ENCODE peak calls at places on chromosomes 2 and 18, in ten cellular contexts. F is neural progenitor cell, N is A673, D is transverse colon, I is progenitor cell of endocrine pancreas, Y is heart right ventricle, X is HCT116, K is glutamatergic neuron, J is fibroblast of lung, T is GM20000. Q is an unnamed sample.

GRCh38 chr2:239361311-239361642 is 39.5 kb downstream of the HDAC4 start:
- DNase-seq in K (no peak), I (no peak), D (no peak), J (no peak), N (no peak), T (no peak), F (peak), X (no peak), Y (no peak), Q (no peak)

GRCh38 chr2:64654993-64655666 is 1.4 kb upstream of the SERTAD2 start:
- DNase-seq in F (no peak), I (no peak), Y (no peak), D (no peak), K (no peak), X (no peak), N (peak), J (peak), T (no peak), Q (no peak)

GRCh38 chr2:6864251-6864758 is 1.4 kb downstream of the CMPK2 start:
- DNase-seq in D (no peak), I (no peak), K (no peak), J (no peak), N (no peak), X (no peak), T (no peak), Y (no peak), F (no peak), Q (no peak)

GRCh38 chr2:125491663-125492062 is 1164.3 kb upstream of the GYPC start:
- DNase-seq in N (no peak), T (no peak), Y (no peak), X (no peak), J (no peak), F (no peak), I (no peak), K (no peak), D (no peak), Q (no peak)

GRCh38 chr2:46296840-46297545 is at the start of gene EPAS1:
- DNase-seq in N (peak), K (peak), I (peak), J (peak), D (peak), Y (peak), T (peak), F (peak), X (no peak), Q (peak)

GRCh38 chr2:3490191-3491158 is 28.9 kb downstream of the ADI1 start:
- DNase-seq in X (no peak), Y (no peak), J (no peak), D (no peak), K (no peak), T (no peak), F (no peak), N (no peak), I (no peak), Q (peak)

GRCh38 chr2:17620280-17620679 is 79.8 kb downstream of the VSNL1 start:
- DNase-seq in T (no peak), D (no peak), Y (peak), N (peak), F (no peak), J (peak), I (no peak), K (no peak), X (no peak), Q (no peak)

GRCh38 chr2:2013476-2013875 is 269.2 kb upstream of the PXDN start:
- DNase-seq in J (no peak), K (no peak), Y (no peak), T (no peak), N (no peak), D (no peak), F (no peak), X (no peak), I (no peak), Q (no peak)

GRCh38 chr2:109615637-109616144 is 1.5 kb downstream of the SOWAHC start:
- DNase-seq in K (peak), N (no peak), Y (no peak), F (peak), D (peak), J (no peak), T (no peak), X (no peak), I (no peak), Q (no peak)

GRCh38 chr2:222566229-222566628 is 89.7 kb downstream of the FARSB start:
- DNase-seq in X (no peak), Y (no peak), T (no peak), K (no peak), D (no peak), I (no peak), F (no peak), N (no peak), J (no peak), Q (no peak)

GRCh38 chr2:227821043-227821942 is 7.7 kb downstream of the CCL20 start:
- DNase-seq in Y (no peak), F (no peak), D (peak), T (no peak), X (peak), N (no peak), J (no peak), K (no peak), I (no peak), Q (no peak)

GRCh38 chr2:136060401-136060940 is 57.5 kb downstream of the CXCR4 start:
- DNase-seq in F (no peak), D (no peak), J (peak), Y (no peak), X (no peak), T (no peak), K (no peak), I (no peak), N (no peak), Q (no peak)

GRCh38 chr2:239911630-239912071 is 113.5 kb downstream of the NDUFA10 start:
- DNase-seq in F (no peak), D (no peak), J (no peak), N (no peak), T (no peak), Y (no peak), X (no peak), I (no peak), K (no peak), Q (peak)

GRCh38 chr18:41875094-41875780 is 79.8 kb upstream of the PIK3C3 start:
- DNase-seq in K (no peak), X (no peak), I (no peak), N (peak), Y (no peak), T (no peak), F (no peak), D (no peak), J (peak), Q (no peak)

GRCh38 chr2:24771905-24772586 is 21.1 kb downstream of the PTRHD1 start:
- DNase-seq in X (no peak), F (peak), K (no peak), T (no peak), I (no peak), Y (no peak), J (peak), N (no peak), D (no peak), Q (no peak)

GRCh38 chr2:42675815-42676214 is 88.1 kb downstream of the OXER1 start:
- DNase-seq in Y (no peak), K (no peak), X (no peak), N (no peak), J (no peak), I (no peak), F (no peak), T (no peak), D (no peak), Q (no peak)

GRCh38 chr2:118837621-118838020 is 9.8 kb downstream of the EN1 start:
- DNase-seq in X (no peak), T (peak), J (no peak), Y (no peak), I (no peak), K (no peak), N (no peak), F (no peak), D (no peak), Q (no peak)

GRCh38 chr2:7191927-7192326 is 274.7 kb downstream of the RNF144A start:
- DNase-seq in K (no peak), N (peak), J (peak), T (no peak), F (no peak), D (no peak), I (no peak), X (no peak), Y (no peak), Q (no peak)

GRCh38 chr2:217731805-217732204 is 271.0 kb downstream of the TNS1 start:
- DNase-seq in X (no peak), N (no peak), Y (no peak), F (no peak), K (no peak), T (no peak), J (peak), I (no peak), D (no peak), Q (no peak)

GRCh38 chr2:172177581-172177980 is 74.9 kb upstream of the DLX2 start:
- DNase-seq in K (no peak), F (no peak), N (no peak), X (no peak), I (no peak), J (no peak), D (no peak), Y (no peak), T (no peak), Q (no peak)

GRCh38 chr18:11154369-11154982 is 5.1 kb upstream of the PIEZO2 start:
- DNase-seq in I (no peak), X (peak), J (peak), F (peak), T (peak), D (no peak), N (peak), Y (no peak), K (no peak), Q (no peak)

GRCh38 chr2:222399038-222399783 is 25.1 kb upstream of the SGPP2 start:
- DNase-seq in J (no peak), K (no peak), D (no peak), T (no peak), N (no peak), Y (peak), X (no peak), F (no peak), I (no peak), Q (no peak)

GRCh38 chr2:133286326-133286922 is 281.8 kb downstream of the NCKAP5 start:
- DNase-seq in I (no peak), F (no peak), D (no peak), T (no peak), K (no peak), Y (no peak), N (peak), J (peak), X (no peak), Q (no peak)

GRCh38 chr2:32743480-32744236 is 115.8 kb downstream of the TTC27 start:
- DNase-seq in N (no peak), Y (no peak), X (no peak), I (no peak), J (peak), K (no peak), D (no peak), F (no peak), T (peak), Q (no peak)

GRCh38 chr2:37982147-37982582 is 57.1 kb downstream of the RMDN2 start:
- DNase-seq in N (peak), D (peak), F (peak), T (peak), Y (peak), I (peak), X (peak), J (peak), K (peak), Q (peak)

GRCh38 chr2:84894758-84895520 is 10.5 kb upstream of the TMSB10 start:
- DNase-seq in T (no peak), I (no peak), J (peak), X (no peak), F (no peak), K (no peak), D (no peak), Y (no peak), N (peak), Q (no peak)

GRCh38 chr2:28129955-28130695 is 239.6 kb downstream of the BABAM2 start:
- DNase-seq in D (no peak), X (no peak), K (no peak), Y (no peak), F (no peak), N (no peak), J (peak), I (no peak), T (no peak), Q (no peak)

DNA sequence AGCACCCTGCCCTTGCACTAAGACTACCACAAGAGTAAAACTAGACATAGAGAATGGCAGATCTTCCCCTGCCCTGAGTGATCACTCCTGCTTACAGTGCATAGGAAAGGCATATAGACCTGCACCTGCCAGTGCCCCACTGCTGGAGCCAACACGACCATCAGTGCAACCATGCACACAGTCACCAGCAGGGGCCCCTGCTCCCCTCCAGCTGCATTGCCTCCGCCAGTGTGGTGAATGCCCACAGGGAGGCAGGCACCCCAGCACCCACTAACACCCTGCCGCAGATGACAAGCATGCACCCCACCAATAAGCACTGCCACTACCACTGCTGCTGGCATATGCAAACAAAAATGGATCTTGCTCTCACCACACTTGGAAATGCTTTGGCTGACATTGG is 478.8 kb downstream of the ADCYAP1 start:
- DNase-seq in N (no peak), T (no peak), D (no peak), F (no peak), J (no peak), Y (no peak), I (no peak), K (no peak), X (no peak), Q (no peak)
- TF ChIP-seq CTCF in N (no peak), T (no peak), D (no peak), F (no peak), J (no peak), Y (no peak), I (no peak), K (no peak), X (no peak), Q (no peak)

GRCh38 chr18:62187543-62188378 is 706 bp downstream of the RELCH start:
- DNase-seq in N (peak), D (peak), F (peak), Y (peak), T (peak), K (peak), J (peak), I (peak), X (no peak), Q (no peak)
- TF ChIP-seq CTCF in N (peak), D (no peak), F (peak), Y (no peak), T (no peak), K (no peak), J (no peak), I (peak), X (no peak), Q (peak)

GRCh38 chr18:63518178-63519012 is 23.8 kb upstream of the SERPINB12 start:
- DNase-seq in I (peak), X (peak), N (peak), D (peak), K (peak), J (peak), Y (peak), F (peak), T (peak), Q (no peak)

GRCh38 chr18:63511285-63511684 is 30.9 kb upstream of the SERPINB12 start:
- DNase-seq in N (peak), T (no peak), Y (peak), D (no peak), I (peak), X (peak), F (peak), J (peak), K (peak), Q (no peak)

GRCh38 chr18:63514326-63514725 is 27.8 kb upstream of the SERPINB12 start:
- DNase-seq in J (no peak), N (no peak), T (no peak), I (no peak), F (no peak), X (no peak), D (no peak), K (no peak), Y (no peak), Q (no peak)

GRCh38 chr18:63515799-63516198 is 26.4 kb upstream of the SERPINB12 start:
- DNase-seq in J (no peak), D (no peak), I (no peak), Y (no peak), F (no peak), X (no peak), K (no peak), N (no peak), T (no peak), Q (no peak)

DNA sequence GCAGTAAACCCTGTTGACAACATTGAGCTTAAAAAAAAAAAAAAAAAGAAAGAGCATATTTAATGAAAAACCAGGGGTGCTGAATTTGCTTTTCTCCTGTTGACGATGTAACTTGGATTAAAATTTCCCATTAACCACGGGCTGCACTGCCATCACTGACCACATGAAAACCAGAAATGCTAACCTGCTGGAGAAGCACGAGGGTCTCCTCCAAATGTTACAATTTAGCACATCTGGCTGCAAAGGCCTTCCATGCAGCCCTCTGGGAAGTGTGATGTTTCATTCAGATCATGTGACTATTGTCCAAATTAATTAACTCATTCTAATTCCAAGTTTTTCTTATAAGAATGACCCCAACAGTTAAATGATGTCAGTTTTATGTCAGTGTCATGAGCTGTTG is 26.9 kb upstream of the SERPINB12 start:
- DNase-seq in I (no peak), F (peak), T (no peak), J (no peak), N (no peak), X (no peak), K (no peak), D (no peak), Y (no peak), Q (no peak)
- TF ChIP-seq CTCF in I (peak), F (peak), T (no peak), J (peak), N (peak), X (no peak), K (peak), D (no peak), Y (no peak), Q (peak)

GRCh38 chr18:29882620-29883019 is 1159.9 kb downstream of the DSC3 start:
- DNase-seq in T (no peak), D (no peak), Y (no peak), J (peak), N (no peak), I (no peak), F (no peak), K (no peak), X (no peak), Q (no peak)
- TF ChIP-seq CTCF in T (no peak), D (no peak), Y (no peak), J (no peak), N (no peak), I (no peak), F (no peak), K (no peak), X (no peak), Q (no peak)

DNA sequence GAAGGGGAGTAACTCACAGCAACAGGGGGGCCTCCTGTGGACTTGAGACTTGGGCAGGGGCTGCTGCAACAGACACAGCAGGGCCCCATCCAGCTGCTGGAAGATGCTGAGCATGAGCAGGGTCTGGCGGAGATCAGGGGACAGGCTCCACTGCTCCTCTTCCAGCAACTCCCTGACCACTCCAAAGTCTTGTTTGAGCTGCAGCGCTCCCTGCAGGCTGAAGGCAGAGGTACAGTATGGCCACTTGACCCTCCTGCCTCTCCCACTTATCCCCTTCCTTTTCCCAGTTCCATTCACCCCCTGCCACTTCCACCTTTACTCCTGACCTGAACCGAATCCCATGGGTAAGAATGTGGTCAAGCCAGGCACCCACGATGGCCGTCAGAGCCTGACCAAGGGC is 2.4 kb upstream of the MRPL53 start:
- DNase-seq in K (peak), D (no peak), F (peak), T (no peak), N (no peak), I (no peak), J (no peak), X (no peak), Y (no peak), Q (no peak)
- TF ChIP-seq CTCF in K (peak), D (no peak), F (peak), T (no peak), N (peak), I (peak), J (peak), X (no peak), Y (peak), Q (peak)

GRCh38 chr2:229825476-229825875 is 96.3 kb downstream of the TRIP12 start:
- DNase-seq in Y (no peak), I (no peak), T (no peak), F (no peak), K (no peak), D (no peak), X (no peak), N (peak), J (no peak), Q (no peak)
- TF ChIP-seq CTCF in Y (no peak), I (peak), T (no peak), F (peak), K (peak), D (no peak), X (no peak), N (no peak), J (no peak), Q (peak)

GRCh38 chr2:178112202-178113152 is at the start of gene RBM45:
- DNase-seq in X (peak), Y (peak), I (peak), K (peak), T (peak), J (peak), N (peak), F (peak), D (peak), Q (peak)

GRCh38 chr2:178108176-178108575 is 4.1 kb upstream of the RBM45 start:
- DNase-seq in T (no peak), X (no peak), K (no peak), I (no peak), N (no peak), F (no peak), J (no peak), Y (no peak), D (no peak), Q (no peak)

GRCh38 chr2:178110681-178111080 is 1.6 kb upstream of the RBM45 start:
- DNase-seq in Y (no peak), J (no peak), T (no peak), D (no peak), N (peak), I (no peak), K (no peak), X (no peak), F (no peak), Q (no peak)

GRCh38 chr2:178111743-178112142 is 494 bp upstream of the RBM45 start:
- DNase-seq in K (no peak), Y (no peak), N (no peak), T (no peak), I (no peak), F (no peak), D (no peak), J (no peak), X (no peak), Q (no peak)

GRCh38 chr2:178109813-178110212 is 2.4 kb upstream of the RBM45 start:
- DNase-seq in F (peak), X (peak), J (peak), D (no peak), K (no peak), T (peak), I (no peak), Y (no peak), N (peak), Q (no peak)
- TF ChIP-seq CTCF in F (peak), X (peak), J (peak), D (peak), K (peak), T (peak), I (peak), Y (peak), N (peak), Q (peak)

GRCh38 chr2:196900843-196901242 is 25.7 kb downstream of the PGAP1 start:
- DNase-seq in K (no peak), J (no peak), F (no peak), Y (no peak), T (no peak), I (no peak), X (no peak), N (no peak), D (no peak), Q (no peak)
- TF ChIP-seq CTCF in K (no peak), J (no peak), F (no peak), Y (no peak), T (no peak), I (no peak), X (no peak), N (no peak), D (no peak), Q (no peak)

GRCh38 chr2:74440378-74441110 is 1.2 kb downstream of the RTKN start:
- DNase-seq in J (peak), Y (peak), D (peak), K (peak), F (peak), X (peak), I (peak), N (peak), T (peak), Q (peak)
- TF ChIP-seq CTCF in J (peak), Y (peak), D (peak), K (no peak), F (peak), X (no peak), I (peak), N (peak), T (no peak), Q (peak)

GRCh38 chr18:73983970-73984369 is 163.7 kb downstream of the FBXO15 start:
- DNase-seq in F (no peak), X (no peak), J (no peak), K (no peak), D (no peak), T (no peak), I (no peak), N (no peak), Y (no peak), Q (no peak)

GRCh38 chr18:73979742-73980141 is 167.9 kb downstream of the FBXO15 start:
- DNase-seq in Y (no peak), K (no peak), T (no peak), F (no peak), D (no peak), I (no peak), X (no peak), J (peak), N (peak), Q (no peak)

GRCh38 chr18:73983496-73983895 is 164.1 kb downstream of the FBXO15 start:
- DNase-seq in J (no peak), Y (no peak), K (no peak), X (no peak), T (no peak), I (no peak), N (no peak), D (no peak), F (no peak), Q (no peak)

GRCh38 chr18:73975266-73975665 is 172.4 kb downstream of the FBXO15 start:
- DNase-seq in T (no peak), Y (no peak), K (no peak), F (no peak), N (no peak), D (no peak), I (no peak), X (no peak), J (peak), Q (no peak)

GRCh38 chr18:73980289-73980979 is 167.2 kb downstream of the FBXO15 start:
- DNase-seq in Y (no peak), F (peak), I (no peak), T (no peak), N (peak), K (peak), X (peak), D (no peak), J (peak), Q (no peak)
- TF ChIP-seq CTCF in Y (peak), F (peak), I (peak), T (no peak), N (peak), K (peak), X (no peak), D (no peak), J (peak), Q (peak)

Q was measured in osteocyte.